ENCODE peak calls at places on chromosomes 13 and 19, in seven cellular contexts. K is uterus, U is A549, Y is stomach, C is tibial nerve, V is gastrocnemius medialis, G is testis. F is an unnamed sample. For H3K4me1, the result is how much of the 10 kb centered on the place peaks cover.

GRCh38 chr19:31531326-31531725 is 182.1 kb upstream of the TSHZ3 start:
- DNase-seq in K (no peak), U (no peak), Y (no peak), C (no peak), V (no peak), G (no peak), F (no peak)

GRCh38 chr13:37966266-37966665 is 96.7 kb upstream of the TRPC4 start:
- DNase-seq in K (no peak), U (no peak), Y (no peak), C (no peak), V (no peak), G (no peak), F (no peak)

GRCh38 chr19:30666301-30666803 is 294.2 kb downstream of the ZNF536 start:
- DNase-seq in K (peak), U (peak), Y (peak), C (no peak), V (no peak), G (peak), F (no peak)

GRCh38 chr13:23828866-23829265 is 60.3 kb downstream of the MIPEP start:
- DNase-seq in K (no peak), U (no peak), Y (no peak), C (no peak), V (no peak), G (no peak), F (no peak)

GRCh38 chr13:29961036-29961685 is 110.7 kb upstream of the UBL3 start:
- DNase-seq in K (no peak), U (no peak), Y (no peak), C (no peak), V (no peak), G (no peak), F (no peak)

GRCh38 chr19:403221-404036 is 5.5 kb downstream of the C2CD4C start:
- DNase-seq in K (peak), U (peak), Y (no peak), C (peak), V (no peak), G (no peak), F (peak)

GRCh38 chr19:31541396-31541795 is 192.2 kb upstream of the TSHZ3 start:
- DNase-seq in K (no peak), U (no peak), Y (no peak), C (no peak), V (no peak), G (no peak), F (no peak)

GRCh38 chr13:75850915-75851314 is 214.8 kb downstream of the LMO7 start:
- DNase-seq in K (no peak), U (no peak), Y (no peak), C (no peak), V (no peak), G (no peak), F (no peak)

GRCh38 chr13:100022798-100023197 is 41.2 kb downstream of the ZIC2 start:
- DNase-seq in K (no peak), U (no peak), Y (no peak), C (no peak), V (no peak), G (no peak), F (no peak)

GRCh38 chr13:24622481-24622880 is 57.7 kb upstream of the ATP12A start:
- DNase-seq in K (no peak), U (no peak), Y (no peak), C (no peak), V (no peak), G (no peak), F (no peak)

GRCh38 chr19:44626067-44626624 is 12.8 kb downstream of the IGSF23 start:
- DNase-seq in K (no peak), U (peak), Y (no peak), C (no peak), V (no peak), G (no peak), F (no peak)

GRCh38 chr13:51785592-51786424 is 18.2 kb downstream of the DHRS12 start:
- DNase-seq in K (peak), U (no peak), Y (peak), C (no peak), V (no peak), G (peak), F (no peak)

GRCh38 chr13:113781571-113781970 is 22.5 kb downstream of the TMEM255B start:
- DNase-seq in K (no peak), U (no peak), Y (no peak), C (no peak), V (no peak), G (no peak), F (no peak)

GRCh38 chr13:94703271-94703670 is 9.1 kb downstream of the SOX21 start:
- DNase-seq in K (no peak), U (no peak), Y (no peak), C (no peak), V (no peak), G (no peak), F (peak)

GRCh38 chr13:28505543-28506135 is 10.7 kb upstream of the FLT1 start:
- DNase-seq in K (no peak), U (no peak), Y (no peak), C (no peak), V (no peak), G (no peak), F (no peak)

GRCh38 chr13:46947425-46948191 is 50.8 kb upstream of the HTR2A start:
- DNase-seq in K (no peak), U (no peak), Y (no peak), C (no peak), V (no peak), G (no peak), F (no peak)

GRCh38 chr13:112981361-112981905 is 12.4 kb downstream of the MCF2L start:
- DNase-seq in K (no peak), U (no peak), Y (no peak), C (no peak), V (no peak), G (no peak), F (no peak)

GRCh38 chr13:34003712-34004111 is 185.8 kb downstream of the RFC3 start:
- DNase-seq in K (no peak), U (no peak), Y (no peak), C (no peak), V (no peak), G (no peak), F (no peak)

GRCh38 chr19:8084152-8084551 is 31.6 kb downstream of the CCL25 start:
- DNase-seq in K (no peak), U (no peak), Y (no peak), C (no peak), V (no peak), G (no peak), F (no peak)

GRCh38 chr19:33399745-33400681 is 26.5 kb downstream of the CEBPG start:
- DNase-seq in K (no peak), U (no peak), Y (no peak), C (peak), V (no peak), G (no peak), F (peak)

GRCh38 chr13:98889419-98890079 is 88.3 kb downstream of the DOCK9 start:
- DNase-seq in K (no peak), U (no peak), Y (no peak), C (no peak), V (no peak), G (no peak), F (no peak)

GRCh38 chr19:11964858-11965645 is at the start of gene ZNF763:
- DNase-seq in K (peak), U (no peak), Y (peak), C (peak), V (peak), G (peak), F (peak)

GRCh38 chr19:28874742-28875141 is 338.2 kb downstream of the UQCRFS1 start:
- DNase-seq in K (no peak), U (no peak), Y (no peak), C (no peak), V (no peak), G (no peak), F (no peak)

GRCh38 chr13:40664100-40665060 is 2.1 kb downstream of the FOXO1 start:
- DNase-seq in K (peak), U (peak), Y (peak), C (peak), V (peak), G (peak), F (peak)

GRCh38 chr13:101190337-101190736 is 226.0 kb downstream of the NALCN start:
- DNase-seq in K (no peak), U (no peak), Y (no peak), C (no peak), V (no peak), G (no peak), F (no peak)

GRCh38 chr13:28623782-28624706 is 34.9 kb upstream of the POMP start:
- DNase-seq in K (no peak), U (no peak), Y (no peak), C (no peak), V (no peak), G (no peak), F (no peak)

GRCh38 chr13:77492982-77493381 is 42.5 kb upstream of the SCEL start:
- DNase-seq in K (no peak), U (peak), Y (no peak), C (no peak), V (no peak), G (peak), F (no peak)

GRCh38 chr13:114284680-114285079 is 3.3 kb downstream of the UPF3A start:
- DNase-seq in K (no peak), U (no peak), Y (no peak), C (no peak), V (no peak), G (no peak), F (no peak)

GRCh38 chr19:56837492-56837891 is 3.0 kb downstream of the PEG3 start:
- DNase-seq in K (peak), U (no peak), Y (peak), C (peak), V (peak), G (peak), F (peak)

GRCh38 chr13:43251967-43252366 is 228.6 kb downstream of the DNAJC15 start:
- DNase-seq in K (no peak), U (no peak), Y (no peak), C (no peak), V (no peak), G (no peak), F (no peak)

GRCh38 chr19:13526552-13526951 is 20.3 kb upstream of the CACNA1A start:
- DNase-seq in K (no peak), U (peak), Y (no peak), C (no peak), V (no peak), G (no peak), F (no peak)

GRCh38 chr19:1478934-1479707 is at the start of gene C19orf25:
- DNase-seq in K (peak), U (peak), Y (peak), C (peak), V (peak), G (peak), F (peak)
- TF ChIP-seq POLR2A in K (peak), U (peak), Y (no peak), C (peak), V (peak), G (no peak), F (no peak)

GRCh38 chr19:15195381-15195964 is 5.3 kb downstream of the NOTCH3 start:
- DNase-seq in K (peak), U (no peak), Y (peak), C (no peak), V (no peak), G (no peak), F (peak)

GRCh38 chr19:15195987-15196682 is 4.7 kb downstream of the NOTCH3 start:
- DNase-seq in K (no peak), U (no peak), Y (peak), C (no peak), V (no peak), G (peak), F (peak)

GRCh38 chr19:15197275-15198005 is 3.4 kb downstream of the NOTCH3 start:
- DNase-seq in K (no peak), U (no peak), Y (no peak), C (no peak), V (no peak), G (no peak), F (no peak)

GRCh38 chr19:15196683-15197005 is 4.2 kb downstream of the NOTCH3 start:
- DNase-seq in K (no peak), U (no peak), Y (no peak), C (no peak), V (no peak), G (no peak), F (no peak)

DNA sequence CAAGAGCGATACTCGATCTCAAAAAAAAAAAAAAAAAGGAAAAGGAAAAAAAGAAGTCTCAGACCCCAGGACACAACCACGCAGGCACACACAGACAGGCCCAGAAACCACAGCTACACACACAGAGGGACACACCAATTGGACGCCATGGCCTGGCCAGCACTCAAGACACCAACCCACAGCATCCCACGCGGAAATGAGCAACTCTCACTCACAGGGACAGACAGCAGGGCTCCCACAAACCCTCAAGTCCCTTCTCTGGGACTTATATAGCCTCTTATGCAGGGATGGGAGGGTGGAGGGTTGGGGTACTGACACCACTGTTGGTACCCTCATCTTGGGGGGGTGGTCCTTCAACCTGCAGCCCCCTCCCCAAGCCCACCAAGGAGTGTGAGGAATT is 5.9 kb downstream of the NOTCH3 start:
- DNase-seq in K (no peak), U (no peak), Y (no peak), C (no peak), V (no peak), G (no peak), F (peak)
- H3K27ac ChIP-seq in K (peak), U (no peak), Y (peak), C (peak), V (peak), G (no peak), F (peak)

GRCh38 chr19:16463341-16463990 is 8.3 kb downstream of the EPS15L1 start:
- DNase-seq in K (no peak), U (no peak), Y (no peak), C (no peak), V (no peak), G (no peak), F (no peak)

GRCh38 chr19:16461630-16462051 is 10.1 kb downstream of the EPS15L1 start:
- DNase-seq in K (no peak), U (no peak), Y (no peak), C (no peak), V (peak), G (no peak), F (no peak)

GRCh38 chr19:16462757-16463250 is 9.0 kb downstream of the EPS15L1 start:
- DNase-seq in K (no peak), U (no peak), Y (peak), C (no peak), V (peak), G (no peak), F (no peak)

GRCh38 chr19:16465239-16465638 is 6.5 kb downstream of the EPS15L1 start:
- DNase-seq in K (no peak), U (no peak), Y (no peak), C (no peak), V (no peak), G (no peak), F (no peak)

DNA sequence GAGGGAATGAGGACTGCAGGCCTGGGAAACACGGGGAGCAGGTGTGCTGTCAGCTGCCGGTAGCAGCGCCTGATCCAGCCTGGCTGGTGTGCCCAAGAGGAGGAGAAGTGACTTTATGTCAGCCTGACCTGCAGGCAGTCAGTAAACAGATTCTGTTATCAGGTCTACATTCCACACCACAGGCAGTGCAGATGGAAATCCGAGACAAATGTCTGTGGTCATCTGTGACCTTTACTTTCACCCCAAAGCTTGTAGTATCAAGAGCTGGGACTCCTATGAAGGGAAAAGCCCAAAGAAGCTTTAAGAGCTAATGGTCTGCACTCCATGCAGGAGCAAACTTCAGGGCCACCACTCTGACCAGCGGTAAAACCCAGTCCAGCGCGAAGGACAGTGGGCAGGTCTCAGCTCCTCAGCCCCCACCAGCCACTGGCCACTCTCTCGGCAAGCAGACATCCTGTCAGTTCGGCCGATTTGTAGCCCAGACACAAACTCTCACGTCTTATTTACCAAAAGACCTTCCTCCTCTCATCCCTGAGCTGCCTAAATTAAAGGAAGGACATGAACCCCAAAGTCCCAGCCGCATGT is 7.7 kb downstream of the EPS15L1 start:
- DNase-seq in K (no peak), U (no peak), Y (no peak), C (no peak), V (peak), G (no peak), F (no peak)
- H3K4me1 ChIP-seq in K (under half), U (under half), Y (half or more), C (under half), V (half or more), G (under half), F (under half)

GRCh38 chr13:48158290-48158689 is 63.4 kb upstream of the MED4 start:
- DNase-seq in K (no peak), U (no peak), Y (no peak), C (no peak), V (no peak), G (no peak), F (no peak)

GRCh38 chr13:48153186-48153585 is 58.3 kb upstream of the MED4 start:
- DNase-seq in K (no peak), U (no peak), Y (no peak), C (no peak), V (no peak), G (no peak), F (no peak)

GRCh38 chr13:48156466-48156865 is 61.6 kb upstream of the MED4 start:
- DNase-seq in K (no peak), U (no peak), Y (peak), C (no peak), V (no peak), G (no peak), F (peak)

GRCh38 chr13:48154671-48155070 is 59.8 kb upstream of the MED4 start:
- DNase-seq in K (no peak), U (no peak), Y (no peak), C (no peak), V (no peak), G (no peak), F (no peak)

DNA sequence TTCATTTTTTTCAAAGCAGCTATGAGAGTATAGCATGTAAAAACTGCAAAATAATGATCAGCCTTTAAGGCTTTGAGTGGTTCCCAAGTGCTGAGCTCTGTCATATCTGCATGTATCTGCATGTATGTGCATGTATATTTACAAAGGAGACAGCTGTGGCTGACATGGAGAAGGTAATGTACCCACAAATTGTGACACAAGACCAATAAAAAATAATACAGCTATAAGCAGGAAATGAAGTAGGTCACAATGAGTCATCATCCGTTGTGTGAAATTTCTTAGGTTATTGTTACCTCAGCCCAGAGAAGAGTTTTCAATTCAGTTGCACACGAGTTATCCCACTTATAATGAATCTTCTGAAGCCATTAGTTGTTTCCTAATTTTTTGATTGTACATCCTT is 60.9 kb upstream of the MED4 start:
- DNase-seq in K (no peak), U (peak), Y (no peak), C (no peak), V (no peak), G (no peak), F (no peak)
- TF ChIP-seq POLR2A in K (no peak), U (no peak), Y (no peak), C (no peak), V (no peak), G (no peak), F (no peak)

GRCh38 chr13:67117010-67117550 is 113.1 kb downstream of the PCDH9 start:
- DNase-seq in K (no peak), U (no peak), Y (no peak), C (no peak), V (no peak), G (no peak), F (no peak)
- H3K27ac ChIP-seq in K (no peak), U (peak), Y (no peak), C (peak), V (no peak), G (no peak), F (no peak)

GRCh38 chr19:2047076-2047448 is 4.0 kb downstream of the MKNK2 start:
- DNase-seq in K (no peak), U (no peak), Y (no peak), C (no peak), V (no peak), G (no peak), F (no peak)

GRCh38 chr19:2047449-2048103 is 3.5 kb downstream of the MKNK2 start:
- DNase-seq in K (peak), U (peak), Y (peak), C (no peak), V (peak), G (no peak), F (peak)

GRCh38 chr19:2044709-2045500 is 6.1 kb downstream of the MKNK2 start:
- DNase-seq in K (no peak), U (no peak), Y (no peak), C (no peak), V (peak), G (no peak), F (peak)

GRCh38 chr19:2045501-2046045 is 5.5 kb downstream of the MKNK2 start:
- DNase-seq in K (no peak), U (no peak), Y (peak), C (no peak), V (peak), G (no peak), F (peak)

GRCh38 chr19:2046046-2046907 is 4.8 kb downstream of the MKNK2 start:
- DNase-seq in K (no peak), U (no peak), Y (no peak), C (no peak), V (peak), G (no peak), F (peak)
- H3K4me1 ChIP-seq in K (under half), U (half or more), Y (half or more), C (half or more), V (half or more), G (half or more), F (half or more)

DNA sequence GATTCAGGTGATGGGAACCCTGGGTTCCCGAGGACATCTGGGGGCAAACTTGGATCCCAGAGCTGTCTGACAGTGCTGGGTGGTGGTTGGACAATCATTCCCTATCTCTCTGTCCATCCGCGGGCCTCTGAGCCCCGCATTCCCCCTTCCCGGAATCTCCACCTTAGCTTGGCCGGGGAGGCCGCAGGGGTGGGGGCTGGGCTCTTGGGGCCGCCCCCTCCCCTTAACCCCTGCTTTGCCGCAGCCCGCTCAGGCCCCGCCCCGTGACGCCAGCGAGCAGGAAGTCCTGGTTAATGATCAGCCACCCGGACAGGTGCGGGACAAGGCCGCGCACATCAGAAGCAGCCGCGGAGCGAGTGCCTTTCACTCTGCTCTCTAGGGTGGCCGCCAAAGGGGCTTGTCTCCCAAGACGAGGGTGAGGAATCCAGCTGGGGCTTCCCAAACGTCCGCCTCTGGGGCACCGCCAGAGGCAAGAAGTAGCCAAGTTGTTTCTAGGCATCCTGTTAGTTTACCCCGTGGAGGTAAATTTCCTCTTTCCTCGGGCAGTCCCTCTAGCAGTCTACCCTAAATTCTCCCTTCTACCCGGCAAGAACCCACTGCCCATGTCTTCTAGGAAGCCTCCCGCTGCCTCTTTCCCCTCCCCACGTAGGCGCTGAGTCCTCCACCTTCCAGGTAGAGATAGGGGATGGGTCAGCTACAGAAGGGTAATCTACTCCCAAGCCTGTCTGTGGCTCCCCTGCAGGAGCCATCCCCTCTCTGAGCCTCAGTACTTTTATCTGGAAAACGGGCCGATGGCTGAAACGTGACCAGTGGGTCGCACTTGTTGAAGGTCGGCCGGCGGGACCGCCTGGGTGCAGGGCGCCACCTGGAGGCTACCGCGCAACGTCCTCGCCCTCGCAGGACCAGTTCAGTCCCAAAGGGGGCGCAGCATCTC is 3.0 kb downstream of the IRF2BP1 start:
- DNase-seq in K (peak), U (peak), Y (peak), C (peak), V (no peak), G (peak), F (peak)
- TF ChIP-seq POLR2A in K (peak), U (peak), Y (no peak), C (no peak), V (no peak), G (no peak), F (peak)

F was measured in upper lobe of left lung.